ENCODE peak calls at places on chromosomes 5 and 9, in seven cellular contexts. E is heart left ventricle, Z is Peyer's patch, Q is A549, Y is body of pancreas, A is endothelial cell of umbilical vein, C is IMR-90. P is an unnamed sample. For H3K4me1, the result is how much of the 10 kb centered on the place peaks cover.

GRCh38 chr5:102223542-102224444 is 72.3 kb downstream of the SLCO4C1 start:
- DNase-seq in E (no peak), Z (no peak), Q (peak), Y (peak), A (peak), C (peak), P (no peak)

GRCh38 chr5:154221371-154221896 is 30.9 kb downstream of the GALNT10 start:
- DNase-seq in E (no peak), Z (peak), Q (no peak), Y (peak), A (peak), C (peak), P (no peak)

GRCh38 chr5:60886158-60886557 is 42.1 kb upstream of the ELOVL7 start:
- DNase-seq in E (no peak), Z (no peak), Q (no peak), Y (no peak), A (no peak), C (no peak), P (no peak)

GRCh38 chr9:4548796-4549725 is 58.8 kb downstream of the SLC1A1 start:
- DNase-seq in E (peak), Z (no peak), Q (peak), Y (no peak), A (peak), C (no peak), P (peak)

GRCh38 chr9:22452415-22453010 is 5.9 kb downstream of the DMRTA1 start:
- DNase-seq in E (peak), Z (peak), Q (peak), Y (peak), A (peak), C (peak), P (peak)

GRCh38 chr5:3105581-3105980 is 354.1 kb upstream of the IRX2 start:
- DNase-seq in E (no peak), Z (no peak), Q (no peak), Y (no peak), A (no peak), C (no peak), P (no peak)

GRCh38 chr5:124714910-124715309 is 31.5 kb downstream of the ZNF608 start:
- DNase-seq in E (no peak), Z (no peak), Q (no peak), Y (no peak), A (no peak), C (no peak), P (no peak)

GRCh38 chr5:59222687-59223511 is 640.0 kb downstream of the RAB3C start:
- DNase-seq in E (no peak), Z (no peak), Q (no peak), Y (no peak), A (peak), C (no peak), P (no peak)

GRCh38 chr9:31372796-31373587 is 1011.5 kb upstream of the ACO1 start:
- DNase-seq in E (no peak), Z (no peak), Q (no peak), Y (no peak), A (no peak), C (no peak), P (no peak)

GRCh38 chr5:73947876-73948275 is 321.9 kb downstream of the ARHGEF28 start:
- DNase-seq in E (no peak), Z (no peak), Q (no peak), Y (no peak), A (no peak), C (no peak), P (no peak)

GRCh38 chr5:54774281-54775171 is 210.9 kb downstream of the ESM1 start:
- DNase-seq in E (peak), Z (no peak), Q (no peak), Y (no peak), A (peak), C (no peak), P (peak)

GRCh38 chr9:96230002-96230401 is 72.0 kb downstream of the HSD17B3 start:
- DNase-seq in E (no peak), Z (no peak), Q (no peak), Y (no peak), A (no peak), C (no peak), P (no peak)

GRCh38 chr9:130423272-130423671 is 21.5 kb upstream of the ASS1 start:
- DNase-seq in E (no peak), Z (no peak), Q (no peak), Y (no peak), A (no peak), C (no peak), P (no peak)

GRCh38 chr9:33446507-33447403 is 638 bp downstream of the AQP3 start:
- DNase-seq in E (no peak), Z (peak), Q (peak), Y (peak), A (peak), C (peak), P (no peak)

GRCh38 chr5:32519508-32519907 is 65.8 kb upstream of the SUB1 start:
- DNase-seq in E (no peak), Z (no peak), Q (no peak), Y (no peak), A (no peak), C (no peak), P (no peak)

GRCh38 chr9:72951520-72952393 is 1.1 kb downstream of the ALDH1A1 start:
- DNase-seq in E (no peak), Z (no peak), Q (peak), Y (peak), A (peak), C (no peak), P (no peak)

GRCh38 chr5:151156732-151157402 is 712 bp downstream of the ANXA6 start:
- DNase-seq in E (no peak), Z (peak), Q (no peak), Y (no peak), A (peak), C (peak), P (peak)

GRCh38 chr5:71810023-71810422 is 90.9 kb downstream of the CARTPT start:
- DNase-seq in E (peak), Z (no peak), Q (no peak), Y (no peak), A (no peak), C (no peak), P (no peak)

GRCh38 chr9:214488-215448 is at the start of gene DOCK8:
- DNase-seq in E (peak), Z (peak), Q (peak), Y (peak), A (peak), C (no peak), P (no peak)

GRCh38 chr5:175867587-175868347 is 3.6 kb upstream of the CPLX2 start:
- DNase-seq in E (no peak), Z (no peak), Q (peak), Y (peak), A (no peak), C (no peak), P (no peak)

GRCh38 chr5:40112875-40113274 is 566.8 kb upstream of the PTGER4 start:
- DNase-seq in E (no peak), Z (no peak), Q (no peak), Y (no peak), A (no peak), C (no peak), P (no peak)

GRCh38 chr5:126020770-126021169 is 402.4 kb upstream of the GRAMD2B start:
- DNase-seq in E (no peak), Z (no peak), Q (no peak), Y (no peak), A (no peak), C (no peak), P (no peak)

GRCh38 chr9:127966416-127967150 is 14.2 kb downstream of the EEIG1 start:
- DNase-seq in E (no peak), Z (no peak), Q (no peak), Y (peak), A (peak), C (no peak), P (peak)

GRCh38 chr9:126615791-126616447 is 2.2 kb downstream of the LMX1B start:
- DNase-seq in E (no peak), Z (no peak), Q (no peak), Y (no peak), A (no peak), C (no peak), P (no peak)

DNA sequence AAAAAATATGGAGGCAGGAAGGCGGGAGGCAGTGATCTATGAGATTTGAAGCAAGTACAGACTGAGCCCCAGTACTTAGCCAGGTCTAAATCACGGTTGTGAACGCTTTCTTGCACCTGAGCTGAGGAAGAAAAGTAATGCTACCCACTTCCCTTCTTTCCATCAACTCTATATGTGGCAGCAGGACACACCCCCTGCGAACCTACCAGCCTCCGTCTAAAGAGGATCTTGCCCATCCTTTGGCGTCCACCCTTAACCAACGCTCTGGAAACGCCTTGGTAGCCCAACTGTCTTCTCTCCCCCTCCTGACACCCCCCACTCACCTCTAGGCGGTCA is 545 bp downstream of the HMGCS1 start:
- DNase-seq in E (no peak), Z (peak), Q (no peak), Y (no peak), A (no peak), C (no peak), P (no peak)
- H3K4me1 ChIP-seq in E (under half), Z (under half), Q (half or more), Y (under half), A (under half), C (under half), P (under half)

DNA sequence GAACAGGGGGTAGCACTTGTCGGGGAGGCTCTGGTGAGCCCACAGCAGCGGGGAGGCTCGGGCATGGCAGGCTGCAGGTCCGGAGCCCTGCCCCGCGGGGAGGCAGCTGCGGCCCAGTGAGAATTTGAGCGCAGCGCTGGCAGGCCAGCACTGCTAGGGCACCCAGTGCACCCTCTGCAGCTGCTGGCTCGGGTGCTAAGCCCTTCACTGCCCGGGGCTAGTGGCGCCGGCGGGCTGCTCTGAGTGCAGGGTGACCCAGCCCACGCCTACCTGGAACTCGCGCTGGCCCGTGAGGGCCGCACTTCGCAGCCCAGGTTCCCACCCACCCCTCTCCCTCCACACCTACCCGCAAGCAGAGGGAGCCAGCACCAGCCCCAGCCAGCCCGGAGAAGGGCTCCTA is 151.0 kb downstream of the NXNL2 start:
- DNase-seq in E (no peak), Z (no peak), Q (no peak), Y (no peak), A (no peak), C (no peak), P (no peak)
- TF ChIP-seq POLR2A in E (no peak), Z (no peak), Q (no peak), Y (no peak), A (no peak), C (no peak), P (no peak)

GRCh38 chr9:108665856-108666784 is 189.7 kb downstream of the ACTL7B start:
- DNase-seq in E (no peak), Z (no peak), Q (no peak), Y (no peak), A (no peak), C (peak), P (no peak)
- H3K4me1 ChIP-seq in E (under half), Z (under half), Q (under half), Y (under half), A (under half), C (under half), P (under half)

GRCh38 chr5:177444106-177445051 is 2.2 kb upstream of the PRR7 start:
- DNase-seq in E (no peak), Z (no peak), Q (no peak), Y (no peak), A (no peak), C (no peak), P (no peak)
- TF ChIP-seq POLR2A in E (no peak), Z (no peak), Q (no peak), Y (no peak), A (no peak), C (no peak), P (no peak)

DNA sequence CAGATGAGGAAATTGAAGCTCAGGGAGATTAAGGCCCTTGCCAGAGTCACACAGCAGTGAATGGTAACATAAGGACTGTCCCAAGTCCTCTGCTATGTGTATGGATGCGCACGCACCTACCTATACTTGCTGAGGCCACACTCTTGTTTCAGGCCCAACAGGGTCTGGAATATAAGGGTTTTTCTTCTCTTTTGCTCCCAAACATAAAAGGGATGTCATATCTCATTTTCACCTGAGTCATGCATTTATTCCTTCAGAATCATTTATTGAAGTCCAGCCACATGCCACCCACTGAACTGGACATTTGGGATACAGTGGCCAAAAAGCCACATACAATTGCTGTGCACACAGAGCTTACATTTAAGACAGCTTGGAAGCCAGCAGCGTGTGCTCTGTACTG is 92.0 kb downstream of the SH3TC2 start:
- DNase-seq in E (no peak), Z (no peak), Q (no peak), Y (no peak), A (no peak), C (no peak), P (no peak)
- H3K4me1 ChIP-seq in E (under half), Z (under half), Q (under half), Y (under half), A (under half), C (under half), P (under half)

GRCh38 chr5:177133119-177133844 is at the start of gene NSD1:
- DNase-seq in E (peak), Z (peak), Q (peak), Y (peak), A (peak), C (peak), P (peak)
- TF ChIP-seq POLR2A in E (peak), Z (peak), Q (peak), Y (peak), A (peak), C (no peak), P (peak)

GRCh38 chr5:157196045-157196444 is 15.4 kb downstream of the ITK start:
- DNase-seq in E (no peak), Z (no peak), Q (no peak), Y (no peak), A (no peak), C (no peak), P (no peak)

GRCh38 chr5:157197088-157197487 is 16.4 kb downstream of the ITK start:
- DNase-seq in E (no peak), Z (no peak), Q (no peak), Y (no peak), A (no peak), C (no peak), P (no peak)

GRCh38 chr5:157193699-157194424 is 13.2 kb downstream of the ITK start:
- DNase-seq in E (no peak), Z (no peak), Q (no peak), Y (no peak), A (no peak), C (no peak), P (no peak)

GRCh38 chr5:157203417-157203816 is 22.8 kb downstream of the ITK start:
- DNase-seq in E (no peak), Z (no peak), Q (no peak), Y (no peak), A (no peak), C (no peak), P (no peak)

DNA sequence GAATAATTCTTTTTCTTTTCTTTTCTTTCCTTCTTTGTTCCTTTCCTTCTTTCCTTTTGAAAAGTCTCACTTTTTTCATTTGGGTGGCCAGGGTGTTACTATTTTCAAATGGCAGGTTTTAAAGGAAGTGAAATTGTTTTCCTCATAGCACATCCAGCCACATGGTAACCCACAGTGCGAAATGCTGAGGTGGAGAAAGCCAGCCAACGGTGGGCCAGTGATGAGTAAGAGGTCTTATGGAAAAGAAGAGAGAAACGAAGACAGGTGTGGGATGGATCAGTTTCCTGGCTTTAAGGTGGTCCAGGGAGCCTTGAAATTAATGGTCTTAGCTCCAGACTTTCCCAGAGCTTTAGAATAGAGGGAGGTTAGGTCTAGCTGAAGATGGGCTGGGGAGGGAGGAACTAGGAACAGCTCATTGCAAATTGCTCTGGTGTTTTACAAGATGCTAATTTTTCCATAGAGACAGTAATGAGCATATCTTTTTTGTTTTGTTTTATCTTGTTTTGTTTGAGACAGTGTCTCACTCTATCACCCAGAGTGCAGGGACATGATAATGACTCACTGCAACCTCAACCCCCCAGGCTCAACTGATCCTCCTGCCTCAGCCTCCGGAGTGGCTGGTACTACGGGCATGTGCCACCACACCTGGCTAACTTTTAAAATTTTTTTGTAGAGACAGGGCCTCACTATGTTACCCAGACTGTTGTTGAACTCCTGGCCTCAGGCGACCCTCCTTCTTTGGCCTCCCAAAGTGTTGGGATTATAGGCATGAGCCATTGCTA is 17.8 kb downstream of the ITK start:
- DNase-seq in E (no peak), Z (peak), Q (no peak), Y (no peak), A (no peak), C (no peak), P (no peak)
- H3K4me1 ChIP-seq in E (under half), Z (under half), Q (under half), Y (under half), A (under half), C (under half), P (under half)